ENCODE peak calls at places on chromosome 16, in nine cellular contexts. D is activated CD8-positive, alpha-beta T cell treated with anti-CD3 and anti-CD28 coated beads, Interleukin-2, amount 10 ng/mL, durations not matched to agents 7 days and 5 days; L is left ventricle myocardium inferior; E is choroid plexus epithelial cell; Z is lung; O is glutamatergic neuron; V is iPS-NIHi11; I is AG08395; X is stomach. G is an unnamed sample.

GRCh38 chr16:75580-76501 is 2.2 kb upstream of the MPG start:
- DNase-seq in D (no peak), L (peak; percentile 88), E (peak; percentile 85), Z (peak; percentile 73), O (no peak), V (peak; percentile 62), I (peak; percentile 89), X (peak; percentile 60), G (peak; percentile 87)

GRCh38 chr16:5604770-5605169 is 507.2 kb upstream of the EEF2KMT start:
- DNase-seq in D (no peak), L (no peak), E (no peak), Z (no peak), O (no peak), V (peak; percentile 44), I (no peak), X (no peak), G (no peak)

GRCh38 chr16:17434006-17434405 is 36.8 kb downstream of the XYLT1 start:
- DNase-seq in D (no peak), L (peak; percentile 30), E (no peak), Z (no peak), O (no peak), V (no peak), I (no peak), X (no peak), G (no peak)

GRCh38 chr16:626174-626765 is 4.5 kb upstream of the WFIKKN1 start:
- DNase-seq in D (no peak), L (no peak), E (no peak), Z (no peak), O (no peak), V (no peak), I (no peak), X (no peak), G (no peak)

GRCh38 chr16:50459681-50460080 is 88.5 kb upstream of the NKD1 start:
- DNase-seq in D (no peak), L (no peak), E (no peak), Z (no peak), O (no peak), V (no peak), I (no peak), X (no peak), G (no peak)

GRCh38 chr16:12293017-12293618 is 316.6 kb downstream of the SNX29 start:
- DNase-seq in D (no peak), L (no peak), E (no peak), Z (no peak), O (no peak), V (no peak), I (no peak), X (no peak), G (no peak)

GRCh38 chr16:4696905-4697866 is 3.8 kb downstream of the NUDT16L1 start:
- DNase-seq in D (no peak), L (no peak), E (no peak), Z (no peak), O (no peak), V (peak; percentile 5), I (no peak), X (no peak), G (no peak)

GRCh38 chr16:88506723-88507122 is 53.6 kb downstream of the ZFPM1 start:
- DNase-seq in D (no peak), L (no peak), E (no peak), Z (no peak), O (no peak), V (no peak), I (no peak), X (no peak), G (no peak)

GRCh38 chr16:10920726-10921427 is 21.4 kb downstream of the DEXI start:
- DNase-seq in D (no peak), L (no peak), E (no peak), Z (no peak), O (no peak), V (no peak), I (no peak), X (no peak), G (no peak)

GRCh38 chr16:11916524-11917285 is 949 bp upstream of the GSPT1 start:
- DNase-seq in D (no peak), L (no peak), E (no peak), Z (peak; percentile 63), O (no peak), V (no peak), I (peak; percentile 45), X (peak; percentile 60), G (no peak)

GRCh38 chr16:10629592-10629963 is 49.2 kb upstream of the EMP2 start:
- DNase-seq in D (no peak), L (no peak), E (no peak), Z (no peak), O (no peak), V (peak; percentile 61), I (no peak), X (no peak), G (no peak)

GRCh38 chr16:75244844-75245758 is 6.3 kb downstream of the BCAR1 start:
- DNase-seq in D (no peak), L (peak; percentile 84), E (peak; percentile 98), Z (peak; percentile 65), O (no peak), V (peak; percentile 77), I (peak; percentile 90), X (peak; percentile 94), G (no peak)

GRCh38 chr16:14088155-14088753 is 17.1 kb downstream of the MRTFB start:
- DNase-seq in D (no peak), L (no peak), E (peak; percentile 41), Z (no peak), O (no peak), V (no peak), I (no peak), X (no peak), G (no peak)

GRCh38 chr16:7597677-7598076 is 265.0 kb downstream of the RBFOX1 start:
- DNase-seq in D (no peak), L (no peak), E (no peak), Z (no peak), O (no peak), V (no peak), I (no peak), X (no peak), G (no peak)

GRCh38 chr16:78957328-78958100 is 643.0 kb downstream of the MAF start:
- DNase-seq in D (no peak), L (no peak), E (no peak), Z (no peak), O (no peak), V (no peak), I (no peak), X (no peak), G (no peak)

GRCh38 chr16:87464691-87465300 is 28.0 kb downstream of the ZCCHC14 start:
- DNase-seq in D (peak; percentile 37), L (peak; percentile 61), E (peak; percentile 96), Z (peak; percentile 77), O (no peak), V (no peak), I (peak; percentile 90), X (peak; percentile 67), G (peak; percentile 51)

GRCh38 chr16:8928467-8928957 is 35.2 kb downstream of the USP7 start:
- DNase-seq in D (no peak), L (no peak), E (peak; percentile 54), Z (no peak), O (no peak), V (no peak), I (no peak), X (no peak), G (no peak)

GRCh38 chr16:8955828-8956227 is 7.9 kb downstream of the USP7 start:
- DNase-seq in D (no peak), L (no peak), E (no peak), Z (no peak), O (no peak), V (no peak), I (no peak), X (no peak), G (no peak)

GRCh38 chr16:57053206-57053605 is 39.2 kb upstream of the CPNE2 start:
- DNase-seq in D (no peak), L (no peak), E (no peak), Z (no peak), O (no peak), V (no peak), I (no peak), X (no peak), G (no peak)

GRCh38 chr16:57318240-57318970 is 33.9 kb upstream of the PLLP start:
- DNase-seq in D (no peak), L (no peak), E (peak; percentile 41), Z (no peak), O (no peak), V (peak; percentile 41), I (peak; percentile 23), X (no peak), G (no peak)

GRCh38 chr16:88658714-88659113 is 4.2 kb downstream of the MVD start:
- DNase-seq in D (no peak), L (no peak), E (no peak), Z (no peak), O (no peak), V (no peak), I (no peak), X (no peak), G (no peak)

GRCh38 chr16:75660726-75661302 is 13.2 kb downstream of the TERF2IP start:
- DNase-seq in D (no peak), L (no peak), E (no peak), Z (no peak), O (no peak), V (no peak), I (no peak), X (no peak), G (no peak)

GRCh38 chr16:23213831-23214230 is 31.3 kb downstream of the SCNN1G start:
- DNase-seq in D (no peak), L (no peak), E (no peak), Z (no peak), O (no peak), V (no peak), I (no peak), X (no peak), G (no peak)

G was measured in GDM1.